ENCODE peak calls at places on chromosome 5, in seven cellular contexts. C is fibroblast of lung; T is HepG2; Q is cardiac muscle cell; A is T-helper 17 cell; D is T-cell; X is effector CD4-positive, alpha-beta T cell. J is an unnamed sample.

GRCh38 chr5:66958984-66959641 is 237.5 kb downstream of the CD180 start:
- DNase-seq in C (peak), T (no peak), Q (peak), A (no peak), D (no peak), X (no peak), J (peak)

GRCh38 chr5:56269216-56269927 is 36.2 kb upstream of the ANKRD55 start:
- DNase-seq in C (peak), T (peak), Q (peak), A (no peak), D (peak), X (no peak), J (peak)

GRCh38 chr5:37603072-37603471 is 224.0 kb downstream of the WDR70 start:
- DNase-seq in C (no peak), T (no peak), Q (no peak), A (no peak), D (no peak), X (no peak), J (no peak)

GRCh38 chr5:173065155-173065554 is 9.0 kb downstream of the CREBRF start:
- DNase-seq in C (no peak), T (no peak), Q (no peak), A (no peak), D (no peak), X (no peak), J (no peak)

GRCh38 chr5:112419596-112420110 is 576 bp upstream of the EPB41L4A start:
- DNase-seq in C (peak), T (no peak), Q (peak), A (no peak), D (no peak), X (no peak), J (peak)

GRCh38 chr5:126394211-126394828 is 28.9 kb upstream of the GRAMD2B start:
- DNase-seq in C (no peak), T (no peak), Q (no peak), A (no peak), D (no peak), X (no peak), J (no peak)

GRCh38 chr5:94361161-94361560 is 257.2 kb downstream of the KIAA0825 start:
- DNase-seq in C (no peak), T (no peak), Q (no peak), A (no peak), D (no peak), X (no peak), J (no peak)

GRCh38 chr5:54263447-54263846 is 46.9 kb downstream of the ARL15 start:
- DNase-seq in C (no peak), T (no peak), Q (no peak), A (no peak), D (no peak), X (no peak), J (no peak)

GRCh38 chr5:128084228-128085167 is 932 bp downstream of the SLC12A2 start:
- DNase-seq in C (peak), T (no peak), Q (peak), A (peak), D (peak), X (peak), J (peak)

GRCh38 chr5:168409601-168410458 is 76.4 kb upstream of the RARS1 start:
- DNase-seq in C (peak), T (no peak), Q (peak), A (no peak), D (no peak), X (no peak), J (no peak)

GRCh38 chr5:69007726-69008368 is 86.0 kb upstream of the SLC30A5 start:
- DNase-seq in C (peak), T (peak), Q (peak), A (peak), D (peak), X (peak), J (peak)

GRCh38 chr5:55176176-55176818 is 3.3 kb upstream of the CDC20B start:
- DNase-seq in C (no peak), T (peak), Q (peak), A (no peak), D (no peak), X (no peak), J (peak)

GRCh38 chr5:179284751-179285191 is 60.5 kb downstream of the ADAMTS2 start:
- DNase-seq in C (no peak), T (no peak), Q (no peak), A (no peak), D (no peak), X (no peak), J (no peak)

GRCh38 chr5:53478411-53479044 is 1.9 kb upstream of the FST start:
- DNase-seq in C (peak), T (peak), Q (peak), A (no peak), D (no peak), X (no peak), J (peak)

GRCh38 chr5:107455111-107455544 is 215.6 kb downstream of the EFNA5 start:
- DNase-seq in C (peak), T (no peak), Q (peak), A (no peak), D (no peak), X (no peak), J (no peak)

GRCh38 chr5:161311965-161312364 is 234.6 kb downstream of the GABRB2 start:
- DNase-seq in C (no peak), T (no peak), Q (no peak), A (no peak), D (no peak), X (no peak), J (no peak)

GRCh38 chr5:114361724-114362196 is at the start of gene KCNN2:
- DNase-seq in C (peak), T (peak), Q (peak), A (no peak), D (no peak), X (no peak), J (peak)